ENCODE peak calls at places on chromosomes 2 and 18, in nine cellular contexts. X is GM04504; V is type B pancreatic cell; N is CD4-positive, CD25-positive, alpha-beta regulatory T cell; Y is ACHN; C is NCI-H1105; W is stimulated activated CD4-positive, alpha-beta T cell treated with anti-CD3 and anti-CD28 coated beads, TNF-alpha, amount 100 ng/mL, for 24 hours; S is OCI-LY7; M is amniotic epithelial cell. H is an unnamed sample.

GRCh38 chr2:230286048-230286447 is 40.9 kb upstream of the SP140L start:
- DNase-seq in X (no peak), V (no peak), N (no peak), Y (no peak), C (no peak), W (no peak), S (no peak), M (no peak), H (no peak)

GRCh38 chr2:10494351-10495066 is 46.4 kb upstream of the ODC1 start:
- DNase-seq in X (no peak), V (no peak), N (no peak), Y (no peak), C (no peak), W (no peak), S (no peak), M (no peak), H (no peak)

GRCh38 chr2:10432315-10433181 is 15.6 kb downstream of the ODC1 start:
- DNase-seq in X (no peak), V (no peak), N (no peak), Y (no peak), C (no peak), W (no peak), S (no peak), M (no peak), H (no peak)

GRCh38 chr2:23324281-23324680 is 60.7 kb upstream of the KLHL29 start:
- DNase-seq in X (no peak), V (no peak), N (no peak), Y (no peak), C (no peak), W (no peak), S (no peak), M (no peak), H (no peak)

GRCh38 chr18:13375302-13376255 is 157.0 kb downstream of the LDLRAD4 start:
- DNase-seq in X (peak), V (peak), N (peak), Y (peak), C (no peak), W (peak), S (no peak), M (peak), H (peak)

GRCh38 chr2:218360453-218360852 is 3.8 kb downstream of the CATIP start:
- DNase-seq in X (no peak), V (no peak), N (no peak), Y (no peak), C (no peak), W (no peak), S (no peak), M (no peak), H (no peak)

GRCh38 chr18:69758458-69758857 is 189.2 kb downstream of the CD226 start:
- DNase-seq in X (no peak), V (no peak), N (no peak), Y (no peak), C (no peak), W (no peak), S (no peak), M (no peak), H (no peak)

GRCh38 chr2:55133467-55134315 is 83.4 kb upstream of the RTN4 start:
- DNase-seq in X (peak), V (no peak), N (peak), Y (no peak), C (no peak), W (peak), S (no peak), M (peak), H (peak)

GRCh38 chr2:196230051-196230450 is 58.7 kb upstream of the STK17B start:
- DNase-seq in X (no peak), V (no peak), N (peak), Y (no peak), C (no peak), W (peak), S (no peak), M (no peak), H (no peak)

GRCh38 chr18:13836559-13836958 is 12.6 kb downstream of the MC5R start:
- DNase-seq in X (no peak), V (no peak), N (no peak), Y (no peak), C (no peak), W (no peak), S (no peak), M (no peak), H (no peak)

GRCh38 chr2:18047896-18048657 is 169.6 kb downstream of the KCNS3 start:
- DNase-seq in X (peak), V (no peak), N (no peak), Y (no peak), C (no peak), W (no peak), S (no peak), M (peak), H (no peak)

GRCh38 chr2:149606251-149606811 is 18.8 kb upstream of the MMADHC start:
- DNase-seq in X (no peak), V (no peak), N (no peak), Y (no peak), C (no peak), W (no peak), S (no peak), M (peak), H (no peak)

GRCh38 chr18:44679912-44680270 is 797 bp upstream of the SETBP1 start:
- DNase-seq in X (no peak), V (no peak), N (no peak), Y (peak), C (peak), W (no peak), S (peak), M (peak), H (peak)

GRCh38 chr2:98823196-98824166 is 92.5 kb upstream of the MGAT4A start:
- DNase-seq in X (no peak), V (no peak), N (no peak), Y (no peak), C (no peak), W (no peak), S (no peak), M (no peak), H (peak)

GRCh38 chr2:218032336-218033171 is 29.8 kb upstream of the TNS1 start:
- DNase-seq in X (no peak), V (no peak), N (no peak), Y (no peak), C (no peak), W (no peak), S (no peak), M (no peak), H (no peak)

GRCh38 chr18:62030091-62030985 is 137.5 kb upstream of the RNF152 start:
- DNase-seq in X (peak), V (no peak), N (no peak), Y (no peak), C (no peak), W (no peak), S (no peak), M (peak), H (no peak)

GRCh38 chr18:37721544-37722302 is 156.1 kb upstream of the CELF4 start:
- DNase-seq in X (no peak), V (no peak), N (no peak), Y (no peak), C (no peak), W (no peak), S (no peak), M (no peak), H (no peak)

GRCh38 chr2:199471443-199472057 is 13.8 kb upstream of the SATB2 start:
- DNase-seq in X (no peak), V (peak), N (no peak), Y (peak), C (no peak), W (no peak), S (peak), M (peak), H (peak)

GRCh38 chr2:160015746-160016145 is 46.7 kb downstream of the PLA2R1 start:
- DNase-seq in X (no peak), V (no peak), N (no peak), Y (no peak), C (no peak), W (no peak), S (no peak), M (peak), H (no peak)

GRCh38 chr2:37625781-37626548 is 45.5 kb downstream of the CDC42EP3 start:
- DNase-seq in X (no peak), V (no peak), N (peak), Y (no peak), C (no peak), W (peak), S (peak), M (no peak), H (peak)

GRCh38 chr18:73669299-73669698 is 478.3 kb downstream of the FBXO15 start:
- DNase-seq in X (no peak), V (no peak), N (no peak), Y (no peak), C (no peak), W (no peak), S (no peak), M (peak), H (no peak)

GRCh38 chr2:240369725-240370585 is 65.5 kb upstream of the GPC1 start:
- DNase-seq in X (peak), V (no peak), N (no peak), Y (peak), C (no peak), W (no peak), S (no peak), M (peak), H (peak)

GRCh38 chr2:186862869-186863709 is 14.1 kb upstream of the ZSWIM2 start:
- DNase-seq in X (no peak), V (no peak), N (no peak), Y (peak), C (peak), W (no peak), S (peak), M (peak), H (no peak)

GRCh38 chr2:175690113-175690716 is 311.9 kb downstream of the LNPK start:
- DNase-seq in X (peak), V (no peak), N (peak), Y (peak), C (peak), W (peak), S (peak), M (peak), H (no peak)

GRCh38 chr2:76569819-76570218 is 859.1 kb upstream of the GCFC2 start:
- DNase-seq in X (no peak), V (no peak), N (no peak), Y (no peak), C (no peak), W (no peak), S (no peak), M (no peak), H (no peak)

GRCh38 chr2:226669249-226669648 is 130.4 kb downstream of the IRS1 start:
- DNase-seq in X (no peak), V (no peak), N (no peak), Y (no peak), C (no peak), W (no peak), S (no peak), M (peak), H (no peak)

GRCh38 chr2:42905341-42906114 is 113.1 kb upstream of the HAAO start:
- DNase-seq in X (no peak), V (no peak), N (no peak), Y (no peak), C (no peak), W (no peak), S (no peak), M (no peak), H (peak)

GRCh38 chr18:55489742-55490055 is 98.3 kb downstream of the TCF4 start:
- DNase-seq in X (no peak), V (no peak), N (no peak), Y (no peak), C (peak), W (no peak), S (peak), M (peak), H (no peak)

GRCh38 chr2:75896779-75897366 is 186.2 kb upstream of the GCFC2 start:
- DNase-seq in X (no peak), V (no peak), N (no peak), Y (peak), C (no peak), W (no peak), S (peak), M (peak), H (no peak)

GRCh38 chr2:240919786-240920782 is 13.9 kb downstream of the CROCC2 start:
- DNase-seq in X (no peak), V (peak), N (no peak), Y (no peak), C (no peak), W (no peak), S (no peak), M (no peak), H (peak)

H was measured in heart left ventricle.